ENCODE peak calls at places on chromosomes 7 and 10, in six cellular contexts. Q is cardiac muscle cell; W is ACHN; E is MM.1S; H is stimulated activated CD8-positive, alpha-beta memory T cell treated with anti-CD3 and anti-CD28 coated beads, Interleukin-7, amount 100 ng/mL, for 4 hours; Y is mesothelial cell of epicardium. R is an unnamed sample.
A peak's percentile ranks its signal among the peaks of the same experiment; 100 is the strongest.

GRCh38 chr7:158631574-158632195 is 44.1 kb upstream of the PTPRN2 start:
- DNase-seq in W (no peak), Q (no peak), H (no peak), Y (no peak), E (no peak), R (no peak)

GRCh38 chr7:106012935-106013439 is 49.9 kb downstream of the CDHR3 start:
- DNase-seq in H (no peak), Y (no peak), Q (peak; percentile 83), E (no peak), W (peak; percentile 83), R (no peak)

GRCh38 chr7:82616059-82616723 is 172.6 kb upstream of the CACNA2D1 start:
- DNase-seq in Q (no peak), H (no peak), E (no peak), Y (no peak), W (no peak), R (no peak)

GRCh38 chr10:19107406-19107805 is 58.8 kb downstream of the MALRD1 start:
- DNase-seq in H (no peak), Q (no peak), Y (no peak), W (no peak), E (no peak), R (no peak)

GRCh38 chr7:105010538-105011523 is 3.2 kb upstream of the KMT2E start:
- DNase-seq in W (peak; percentile 49), H (no peak), Y (no peak), Q (peak; percentile 50), E (no peak), R (no peak)

GRCh38 chr10:58239561-58240169 is 28.0 kb downstream of the IPMK start:
- DNase-seq in H (no peak), Y (no peak), W (no peak), Q (no peak), E (no peak), R (no peak)

GRCh38 chr7:50335795-50336754 is 31.6 kb downstream of the IKZF1 start:
- DNase-seq in Y (no peak), H (peak; percentile 86), Q (no peak), W (no peak), E (no peak), R (peak; percentile 14)

GRCh38 chr10:110006358-110007170 is 1.2 kb upstream of the ADD3 start:
- DNase-seq in H (peak; percentile 3), E (no peak), W (no peak), Q (peak; percentile 80), Y (peak; percentile 22), R (peak; percentile 37)

GRCh38 chr7:147279516-147279915 is 1162.9 kb downstream of the CNTNAP2 start:
- DNase-seq in Q (no peak), E (no peak), H (no peak), Y (no peak), W (no peak), R (peak; percentile 89)

GRCh38 chr7:44167920-44168319 is 21.3 kb downstream of the GCK start:
- DNase-seq in H (no peak), Y (no peak), E (peak; percentile 12), W (no peak), Q (no peak), R (no peak)

GRCh38 chr10:69952801-69953200 is 99.8 kb upstream of the MACROH2A2 start:
- DNase-seq in E (no peak), H (no peak), W (no peak), Q (no peak), Y (no peak), R (no peak)

GRCh38 chr10:117260094-117260493 is 19.2 kb downstream of the SLC18A2 start:
- DNase-seq in Q (no peak), Y (no peak), W (no peak), H (no peak), E (no peak), R (no peak)

GRCh38 chr10:57694956-57695605 is 572.6 kb downstream of the IPMK start:
- DNase-seq in Y (no peak), E (no peak), H (no peak), Q (no peak), W (no peak), R (peak; percentile 40)

GRCh38 chr7:74429153-74429747 is 24.5 kb upstream of the GTF2IRD1 start:
- DNase-seq in Y (no peak), H (no peak), E (no peak), Q (peak; percentile 83), W (peak; percentile 90), R (no peak)

GRCh38 chr7:32222251-32222900 is 152.2 kb upstream of the PDE1C start:
- DNase-seq in Y (no peak), W (no peak), E (no peak), Q (no peak), H (no peak), R (no peak)

GRCh38 chr7:22563115-22563514 is 63.1 kb upstream of the STEAP1B start:
- DNase-seq in W (no peak), E (peak; percentile 76), Q (no peak), H (no peak), Y (no peak), R (peak; percentile 68)

GRCh38 chr10:114356786-114357588 is 47.3 kb downstream of the AFAP1L2 start:
- DNase-seq in E (no peak), H (no peak), Q (no peak), Y (no peak), W (no peak), R (no peak)

GRCh38 chr7:19117081-19117869 is at the start of gene TWIST1:
- DNase-seq in E (peak; percentile 59), Q (peak; percentile 97), H (no peak), W (no peak), Y (peak; percentile 61), R (peak; percentile 60)

R was measured in NCI-H146.